ENCODE peak calls at places on chromosomes 3 and 15, in four cellular contexts. One of them, this sample, is unnamed. For H3K27me3, the result is how much of the 10 kb centered on the place peaks cover.

GRCh38 chr3:140942221-140943104 is 827 bp downstream of the SLC25A36 start:
- DNase-seq in H7: peak
- DNase-seq in uterus: peak
- DNase-seq in CD4-positive, alpha-beta memory T cell: no peak
- DNase-seq in this sample: peak

GRCh38 chr3:61638721-61639120 is 77.3 kb downstream of the PTPRG start:
- DNase-seq in H7: no peak
- DNase-seq in uterus: no peak
- DNase-seq in CD4-positive, alpha-beta memory T cell: no peak
- DNase-seq in this sample: no peak

GRCh38 chr15:51094606-51095569 is at the start of gene TNFAIP8L3:
- DNase-seq in H7: peak
- DNase-seq in uterus: peak
- DNase-seq in CD4-positive, alpha-beta memory T cell: no peak
- DNase-seq in this sample: no peak

GRCh38 chr3:113895964-113896363 is 51.8 kb upstream of the ZDHHC23 start:
- DNase-seq in H7: no peak
- DNase-seq in uterus: no peak
- DNase-seq in CD4-positive, alpha-beta memory T cell: no peak
- DNase-seq in this sample: no peak

GRCh38 chr3:45023675-45024074 is 2.4 kb upstream of the CLEC3B start:
- DNase-seq in H7: no peak
- DNase-seq in uterus: no peak
- DNase-seq in CD4-positive, alpha-beta memory T cell: no peak
- DNase-seq in this sample: no peak

GRCh38 chr15:89332446-89332845 is 2.2 kb downstream of the POLG start:
- DNase-seq in H7: peak
- DNase-seq in uterus: no peak
- DNase-seq in CD4-positive, alpha-beta memory T cell: no peak
- DNase-seq in this sample: no peak

GRCh38 chr3:56547486-56547885 is 9.5 kb upstream of the CCDC66 start:
- DNase-seq in H7: no peak
- DNase-seq in uterus: no peak
- DNase-seq in CD4-positive, alpha-beta memory T cell: no peak
- DNase-seq in this sample: no peak

GRCh38 chr3:3179407-3180094 is at the start of gene CRBN:
- DNase-seq in H7: peak
- DNase-seq in uterus: peak
- DNase-seq in CD4-positive, alpha-beta memory T cell: peak
- DNase-seq in this sample: peak

GRCh38 chr15:89500397-89501270 is 4.3 kb upstream of the RHCG start:
- DNase-seq in H7: no peak
- DNase-seq in uterus: no peak
- DNase-seq in CD4-positive, alpha-beta memory T cell: no peak
- DNase-seq in this sample: peak

GRCh38 chr15:77029166-77030041 is 34.5 kb downstream of the PSTPIP1 start:
- DNase-seq in H7: peak
- DNase-seq in uterus: peak
- DNase-seq in CD4-positive, alpha-beta memory T cell: no peak
- DNase-seq in this sample: no peak

GRCh38 chr15:43969802-43970375 is 143.1 kb downstream of the WDR76 start:
- DNase-seq in H7: no peak
- DNase-seq in uterus: no peak
- DNase-seq in CD4-positive, alpha-beta memory T cell: no peak
- DNase-seq in this sample: no peak

DNA sequence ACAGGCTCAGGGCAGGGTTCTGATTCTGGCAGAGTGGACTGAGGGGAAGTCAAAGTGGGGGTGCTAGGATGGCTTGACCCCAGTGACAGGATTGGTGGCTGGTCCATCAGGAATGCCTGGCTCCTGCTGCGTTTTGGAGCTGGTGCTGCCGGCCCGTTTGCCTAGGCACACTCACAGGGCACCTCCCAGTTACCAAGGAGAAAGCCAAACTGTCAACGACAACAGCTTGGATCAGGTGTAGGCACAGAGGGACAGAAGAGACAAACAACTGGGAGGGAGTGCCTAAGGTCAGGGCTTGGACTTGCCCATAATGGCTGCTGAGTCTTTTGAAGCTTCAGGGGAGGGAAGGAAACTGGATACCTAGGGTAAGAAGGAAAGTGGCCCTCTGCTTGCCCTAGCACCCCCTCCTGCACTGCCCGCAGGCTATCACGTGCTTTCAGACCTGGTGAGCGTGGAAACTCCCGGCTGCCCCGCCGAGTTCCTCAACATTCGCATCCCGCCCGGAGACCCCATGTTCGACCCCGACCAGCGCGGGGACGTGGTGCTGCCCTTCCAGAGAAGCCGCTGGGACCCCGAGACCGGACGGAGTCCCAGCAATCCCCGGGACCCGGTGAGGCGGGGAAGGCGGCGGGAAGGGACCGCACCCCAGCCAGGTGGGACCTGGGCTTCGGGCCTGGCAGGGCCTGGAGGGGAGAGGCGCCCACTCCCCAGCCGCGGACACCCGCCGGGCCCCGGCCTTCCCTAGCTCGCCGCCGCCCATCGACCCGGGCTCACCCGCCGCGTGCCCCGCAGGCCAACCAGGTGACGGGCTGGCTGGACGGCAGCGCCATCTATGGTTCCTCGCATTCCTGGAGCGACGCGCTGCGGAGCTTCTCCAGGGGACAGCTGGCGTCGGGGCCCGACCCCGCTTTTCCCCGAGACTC is 5.1 kb downstream of the DUOX1 start:
- DNase-seq in H7: peak
- DNase-seq in uterus: no peak
- DNase-seq in CD4-positive, alpha-beta memory T cell: no peak
- DNase-seq in this sample: no peak
- H3K27me3 ChIP-seq in H7: half or more
- H3K27me3 ChIP-seq in uterus: under half
- H3K27me3 ChIP-seq in CD4-positive, alpha-beta memory T cell: under half
- H3K27me3 ChIP-seq in this sample: under half

GRCh38 chr15:48267766-48268165 is 61.7 kb downstream of the SLC12A1 start:
- DNase-seq in H7: no peak
- DNase-seq in uterus: no peak
- DNase-seq in CD4-positive, alpha-beta memory T cell: no peak
- DNase-seq in this sample: no peak
- H3K27me3 ChIP-seq in H7: under half
- H3K27me3 ChIP-seq in uterus: under half
- H3K27me3 ChIP-seq in CD4-positive, alpha-beta memory T cell: under half
- H3K27me3 ChIP-seq in this sample: under half

DNA sequence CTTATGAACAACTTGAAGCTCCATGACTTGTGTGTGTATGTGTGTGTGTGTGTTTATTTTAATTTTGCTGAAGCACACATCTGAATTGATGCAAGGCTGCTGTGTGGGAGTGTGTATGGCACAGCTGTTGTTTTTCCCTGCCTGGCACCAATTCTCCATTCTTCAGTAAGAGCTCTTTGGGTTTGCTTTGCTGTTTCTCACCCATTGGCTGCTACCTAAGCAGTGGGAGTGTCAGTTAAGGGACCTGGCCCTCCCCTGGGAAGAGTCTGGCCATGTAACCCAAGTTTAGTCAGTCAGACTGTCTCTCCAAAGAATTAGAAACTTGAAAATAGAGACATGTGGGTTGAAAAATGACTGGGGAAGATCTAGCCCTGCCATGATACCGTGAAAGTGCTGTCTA is 126.2 kb upstream of the SYNPR start:
- DNase-seq in H7: no peak
- DNase-seq in uterus: no peak
- DNase-seq in CD4-positive, alpha-beta memory T cell: no peak
- DNase-seq in this sample: no peak
- H3K27me3 ChIP-seq in H7: under half
- H3K27me3 ChIP-seq in uterus: under half
- H3K27me3 ChIP-seq in CD4-positive, alpha-beta memory T cell: under half
- H3K27me3 ChIP-seq in this sample: under half

DNA sequence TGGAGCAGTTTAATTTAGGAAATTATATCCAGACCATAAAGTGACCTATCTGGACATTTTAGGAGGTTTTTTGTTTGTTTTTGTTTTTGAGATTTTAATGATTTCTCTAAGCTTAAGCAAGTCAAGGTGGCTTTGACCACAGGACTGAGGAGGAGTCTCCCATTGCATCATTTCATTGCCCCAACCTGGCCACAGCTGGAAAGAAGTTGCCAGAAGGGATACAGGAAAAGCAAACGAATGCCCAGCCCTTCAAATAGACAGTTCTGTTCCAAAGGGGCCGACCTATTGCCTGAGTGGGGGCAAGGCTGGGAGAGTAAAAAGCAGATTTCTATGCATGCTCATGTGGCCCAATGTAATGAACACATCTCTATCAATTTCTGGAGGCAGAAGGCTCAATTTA is 12.0 kb upstream of the ONECUT1 start:
- DNase-seq in H7: no peak
- DNase-seq in uterus: no peak
- DNase-seq in CD4-positive, alpha-beta memory T cell: no peak
- DNase-seq in this sample: no peak
- H3K27me3 ChIP-seq in H7: half or more
- H3K27me3 ChIP-seq in uterus: under half
- H3K27me3 ChIP-seq in CD4-positive, alpha-beta memory T cell: half or more
- H3K27me3 ChIP-seq in this sample: half or more

GRCh38 chr3:13062647-13063046 is 10.6 kb downstream of the IQSEC1 start:
- DNase-seq in H7: no peak
- DNase-seq in uterus: no peak
- DNase-seq in CD4-positive, alpha-beta memory T cell: no peak
- DNase-seq in this sample: no peak

GRCh38 chr3:13064469-13064868 is 8.8 kb downstream of the IQSEC1 start:
- DNase-seq in H7: no peak
- DNase-seq in uterus: no peak
- DNase-seq in CD4-positive, alpha-beta memory T cell: no peak
- DNase-seq in this sample: no peak

GRCh38 chr3:13065727-13066126 is 7.5 kb downstream of the IQSEC1 start:
- DNase-seq in H7: no peak
- DNase-seq in uterus: no peak
- DNase-seq in CD4-positive, alpha-beta memory T cell: no peak
- DNase-seq in this sample: no peak

GRCh38 chr3:13064964-13065363 is 8.3 kb downstream of the IQSEC1 start:
- DNase-seq in H7: no peak
- DNase-seq in uterus: no peak
- DNase-seq in CD4-positive, alpha-beta memory T cell: no peak
- DNase-seq in this sample: no peak

GRCh38 chr3:13063225-13063624 is 10.0 kb downstream of the IQSEC1 start:
- DNase-seq in H7: no peak
- DNase-seq in uterus: no peak
- DNase-seq in CD4-positive, alpha-beta memory T cell: no peak
- DNase-seq in this sample: no peak
- H3K27me3 ChIP-seq in H7: under half
- H3K27me3 ChIP-seq in uterus: under half
- H3K27me3 ChIP-seq in CD4-positive, alpha-beta memory T cell: under half
- H3K27me3 ChIP-seq in this sample: under half

GRCh38 chr15:82681371-82681770 is 28.3 kb downstream of the AP3B2 start:
- DNase-seq in H7: no peak
- DNase-seq in uterus: no peak
- DNase-seq in CD4-positive, alpha-beta memory T cell: no peak
- DNase-seq in this sample: no peak

GRCh38 chr15:82680200-82681102 is 29.2 kb downstream of the AP3B2 start:
- DNase-seq in H7: peak
- DNase-seq in uterus: no peak
- DNase-seq in CD4-positive, alpha-beta memory T cell: peak
- DNase-seq in this sample: peak

GRCh38 chr15:82679626-82680199 is 30.0 kb downstream of the AP3B2 start:
- DNase-seq in H7: no peak
- DNase-seq in uterus: no peak
- DNase-seq in CD4-positive, alpha-beta memory T cell: peak
- DNase-seq in this sample: no peak

GRCh38 chr15:82674873-82675272 is 27.7 kb upstream of the CPEB1 start:
- DNase-seq in H7: no peak
- DNase-seq in uterus: no peak
- DNase-seq in CD4-positive, alpha-beta memory T cell: no peak
- DNase-seq in this sample: no peak

GRCh38 chr15:82677720-82678323 is 30.7 kb upstream of the CPEB1 start:
- DNase-seq in H7: no peak
- DNase-seq in uterus: no peak
- DNase-seq in CD4-positive, alpha-beta memory T cell: no peak
- DNase-seq in this sample: no peak
- H3K27me3 ChIP-seq in H7: under half
- H3K27me3 ChIP-seq in uterus: under half
- H3K27me3 ChIP-seq in CD4-positive, alpha-beta memory T cell: under half
- H3K27me3 ChIP-seq in this sample: under half

GRCh38 chr3:184563941-184564684 is 2.5 kb downstream of the EPHB3 start:
- DNase-seq in H7: peak
- DNase-seq in uterus: no peak
- DNase-seq in CD4-positive, alpha-beta memory T cell: no peak
- DNase-seq in this sample: no peak
- H3K27me3 ChIP-seq in H7: half or more
- H3K27me3 ChIP-seq in uterus: under half
- H3K27me3 ChIP-seq in CD4-positive, alpha-beta memory T cell: under half
- H3K27me3 ChIP-seq in this sample: under half